ENCODE peak calls at places on chromosomes 5 and 9, in five cellular contexts. One of them, this sample, is unnamed.

GRCh38 chr5:50945139-50945538 is 278.7 kb downstream of the PARP8 start:
- DNase-seq in fibroblast of lung: no peak
- DNase-seq in PC-3: no peak
- DNase-seq in cardiac fibroblast: no peak
- DNase-seq in spleen: no peak
- DNase-seq in this sample: no peak

GRCh38 chr5:112276996-112277395 is 142.1 kb downstream of the EPB41L4A start:
- DNase-seq in fibroblast of lung: no peak
- DNase-seq in PC-3: no peak
- DNase-seq in cardiac fibroblast: no peak
- DNase-seq in spleen: no peak
- DNase-seq in this sample: no peak

GRCh38 chr5:132979367-132979935 is 16.0 kb upstream of the AFF4 start:
- DNase-seq in fibroblast of lung: peak; percentile 53
- DNase-seq in PC-3: peak; percentile 70
- DNase-seq in cardiac fibroblast: peak; percentile 55
- DNase-seq in spleen: no peak
- DNase-seq in this sample: no peak

GRCh38 chr5:77015938-77016569 is 14.2 kb upstream of the AGGF1 start:
- DNase-seq in fibroblast of lung: peak; percentile 63
- DNase-seq in PC-3: peak; percentile 62
- DNase-seq in cardiac fibroblast: peak; percentile 91
- DNase-seq in spleen: no peak
- DNase-seq in this sample: peak; percentile 4

GRCh38 chr5:59943721-59944120 is 50.2 kb upstream of the PDE4D start:
- DNase-seq in fibroblast of lung: no peak
- DNase-seq in PC-3: no peak
- DNase-seq in cardiac fibroblast: no peak
- DNase-seq in spleen: no peak
- DNase-seq in this sample: no peak

GRCh38 chr5:141788296-141788980 is 89.8 kb downstream of the PCDH1 start:
- DNase-seq in fibroblast of lung: no peak
- DNase-seq in PC-3: no peak
- DNase-seq in cardiac fibroblast: no peak
- DNase-seq in spleen: no peak
- DNase-seq in this sample: no peak

GRCh38 chr9:82987370-82987769 is 75.6 kb downstream of the RASEF start:
- DNase-seq in fibroblast of lung: no peak
- DNase-seq in PC-3: no peak
- DNase-seq in cardiac fibroblast: no peak
- DNase-seq in spleen: no peak
- DNase-seq in this sample: no peak

GRCh38 chr9:96025995-96026572 is 150.6 kb downstream of the ERCC6L2 start:
- DNase-seq in fibroblast of lung: no peak
- DNase-seq in PC-3: no peak
- DNase-seq in cardiac fibroblast: no peak
- DNase-seq in spleen: no peak
- DNase-seq in this sample: no peak

GRCh38 chr5:5330723-5331530 is 91.5 kb upstream of the ICE1 start:
- DNase-seq in fibroblast of lung: peak; percentile 44
- DNase-seq in PC-3: no peak
- DNase-seq in cardiac fibroblast: no peak
- DNase-seq in spleen: no peak
- DNase-seq in this sample: no peak

GRCh38 chr9:19768798-19769197 is 20.0 kb downstream of the SLC24A2 start:
- DNase-seq in fibroblast of lung: no peak
- DNase-seq in PC-3: no peak
- DNase-seq in cardiac fibroblast: no peak
- DNase-seq in spleen: no peak
- DNase-seq in this sample: no peak

GRCh38 chr9:7452378-7452777 is 347.2 kb downstream of the DMAC1 start:
- DNase-seq in fibroblast of lung: peak; percentile 50
- DNase-seq in PC-3: no peak
- DNase-seq in cardiac fibroblast: peak; percentile 44
- DNase-seq in spleen: no peak
- DNase-seq in this sample: no peak

GRCh38 chr9:32011049-32011448 is 373.4 kb upstream of the ACO1 start:
- DNase-seq in fibroblast of lung: no peak
- DNase-seq in PC-3: no peak
- DNase-seq in cardiac fibroblast: no peak
- DNase-seq in spleen: no peak
- DNase-seq in this sample: no peak

GRCh38 chr9:134486127-134486995 is 155.2 kb upstream of the COL5A1 start:
- DNase-seq in fibroblast of lung: no peak
- DNase-seq in PC-3: no peak
- DNase-seq in cardiac fibroblast: no peak
- DNase-seq in spleen: peak; percentile 55
- DNase-seq in this sample: no peak

GRCh38 chr9:23677446-23677845 is 148.6 kb downstream of the ELAVL2 start:
- DNase-seq in fibroblast of lung: no peak
- DNase-seq in PC-3: no peak
- DNase-seq in cardiac fibroblast: no peak
- DNase-seq in spleen: no peak
- DNase-seq in this sample: no peak

GRCh38 chr5:17069995-17070405 is 133.9 kb upstream of the MYO10 start:
- DNase-seq in fibroblast of lung: peak; percentile 52
- DNase-seq in PC-3: peak; percentile 97
- DNase-seq in cardiac fibroblast: no peak
- DNase-seq in spleen: peak; percentile 79
- DNase-seq in this sample: no peak

DNA sequence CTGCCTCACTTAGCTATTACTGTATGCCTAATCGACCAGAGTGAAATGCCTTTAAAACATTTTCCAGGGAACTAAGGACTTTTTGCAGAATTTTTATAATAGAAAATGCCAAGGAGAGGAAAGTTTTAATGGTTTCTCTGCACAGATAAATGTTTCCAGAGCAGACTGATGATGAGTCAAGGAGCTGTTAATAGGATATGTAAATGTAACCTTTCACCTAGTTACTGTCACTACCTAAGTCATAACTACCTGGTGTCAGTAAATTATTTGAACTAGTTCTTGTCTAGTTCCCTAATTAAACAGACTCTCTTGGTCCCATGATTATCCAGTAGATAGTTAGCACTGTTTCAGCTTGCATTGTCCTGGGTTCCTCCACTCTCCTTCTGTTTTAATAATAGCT is 7.7 kb downstream of the PAM start:
- DNase-seq in fibroblast of lung: peak; percentile 16
- DNase-seq in PC-3: peak; percentile 45
- DNase-seq in cardiac fibroblast: no peak
- DNase-seq in spleen: no peak
- DNase-seq in this sample: no peak
- H3K4me3 ChIP-seq in fibroblast of lung: no peak overlapping the region
- H3K4me3 ChIP-seq in PC-3: no peak overlapping the region
- H3K4me3 ChIP-seq in cardiac fibroblast: no peak overlapping the region
- H3K4me3 ChIP-seq in spleen: no peak overlapping the region
- H3K4me3 ChIP-seq in this sample: no peak overlapping the region

GRCh38 chr5:151520294-151520693 is 70.8 kb downstream of the FAT2 start:
- DNase-seq in fibroblast of lung: no peak
- DNase-seq in PC-3: peak; percentile 30
- DNase-seq in cardiac fibroblast: no peak
- DNase-seq in spleen: no peak
- DNase-seq in this sample: no peak
- TF ChIP-seq CTCF in fibroblast of lung: no peak
- TF ChIP-seq CTCF in PC-3: peak; percentile 36
- TF ChIP-seq CTCF in cardiac fibroblast: no peak
- TF ChIP-seq CTCF in spleen: no peak
- TF ChIP-seq CTCF in this sample: no peak

GRCh38 chr9:74499111-74499601 is 2.0 kb downstream of the RORB start:
- DNase-seq in fibroblast of lung: peak; percentile 27
- DNase-seq in PC-3: no peak
- DNase-seq in cardiac fibroblast: no peak
- DNase-seq in spleen: peak; percentile 69
- DNase-seq in this sample: no peak

GRCh38 chr9:74496819-74497749 is at the start of gene RORB:
- DNase-seq in fibroblast of lung: peak; percentile 80
- DNase-seq in PC-3: no peak
- DNase-seq in cardiac fibroblast: peak; percentile 12
- DNase-seq in spleen: peak; percentile 83
- DNase-seq in this sample: no peak

GRCh38 chr9:74499770-74500583 is 2.8 kb downstream of the RORB start:
- DNase-seq in fibroblast of lung: peak; percentile 15
- DNase-seq in PC-3: no peak
- DNase-seq in cardiac fibroblast: no peak
- DNase-seq in spleen: peak; percentile 66
- DNase-seq in this sample: no peak

GRCh38 chr9:74497750-74498615 is 848 bp downstream of the RORB start:
- DNase-seq in fibroblast of lung: peak; percentile 57
- DNase-seq in PC-3: no peak
- DNase-seq in cardiac fibroblast: peak; percentile 30
- DNase-seq in spleen: peak; percentile 77
- DNase-seq in this sample: no peak

DNA sequence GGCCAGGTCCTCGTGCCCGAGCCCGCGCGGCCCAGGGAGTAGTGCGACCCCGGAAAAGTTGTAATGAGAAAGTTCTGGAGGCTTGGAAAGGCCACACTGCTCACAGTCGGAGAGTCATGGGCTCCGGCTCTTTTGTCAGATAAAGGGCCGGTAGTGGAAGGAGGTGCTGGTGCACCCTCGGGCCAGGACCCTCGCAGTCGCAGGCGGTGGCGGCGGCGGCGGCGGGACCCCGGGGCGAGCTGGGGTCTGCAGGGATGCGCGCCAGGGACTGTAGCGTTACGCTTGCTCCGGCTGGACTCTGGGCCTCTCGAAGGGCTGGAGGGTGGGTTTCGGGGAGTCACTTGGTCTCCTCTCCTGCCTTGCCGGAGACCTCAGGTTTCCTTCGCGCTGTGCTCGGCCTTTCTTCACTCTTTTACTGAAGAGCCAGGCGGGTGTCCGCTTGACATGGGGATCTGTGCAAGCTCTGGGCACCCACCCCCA is 1.5 kb downstream of the RORB start:
- DNase-seq in fibroblast of lung: peak; percentile 19
- DNase-seq in PC-3: no peak
- DNase-seq in cardiac fibroblast: no peak
- DNase-seq in spleen: no peak
- DNase-seq in this sample: no peak
- H3K4me3 ChIP-seq in fibroblast of lung: no peak overlapping the region
- H3K4me3 ChIP-seq in PC-3: peak overlapping the region; percentile 64
- H3K4me3 ChIP-seq in cardiac fibroblast: peak overlapping the region; percentile 61
- H3K4me3 ChIP-seq in spleen: peak overlapping the region; percentile 59
- H3K4me3 ChIP-seq in this sample: peak overlapping the region; percentile 65

GRCh38 chr5:116573617-116574431 is 799 bp downstream of the SEMA6A start:
- DNase-seq in fibroblast of lung: peak; percentile 8
- DNase-seq in PC-3: no peak
- DNase-seq in cardiac fibroblast: peak; percentile 32
- DNase-seq in spleen: peak; percentile 76
- DNase-seq in this sample: no peak

GRCh38 chr5:116569999-116570398 is 4.6 kb downstream of the SEMA6A start:
- DNase-seq in fibroblast of lung: no peak
- DNase-seq in PC-3: no peak
- DNase-seq in cardiac fibroblast: no peak
- DNase-seq in spleen: no peak
- DNase-seq in this sample: no peak

GRCh38 chr5:116572375-116573278 is 2.0 kb downstream of the SEMA6A start:
- DNase-seq in fibroblast of lung: peak; percentile 6
- DNase-seq in PC-3: no peak
- DNase-seq in cardiac fibroblast: peak; percentile 9
- DNase-seq in spleen: peak; percentile 82
- DNase-seq in this sample: no peak

GRCh38 chr5:116573279-116573616 is 1.4 kb downstream of the SEMA6A start:
- DNase-seq in fibroblast of lung: peak; percentile 3
- DNase-seq in PC-3: no peak
- DNase-seq in cardiac fibroblast: no peak
- DNase-seq in spleen: peak; percentile 78
- DNase-seq in this sample: no peak

DNA sequence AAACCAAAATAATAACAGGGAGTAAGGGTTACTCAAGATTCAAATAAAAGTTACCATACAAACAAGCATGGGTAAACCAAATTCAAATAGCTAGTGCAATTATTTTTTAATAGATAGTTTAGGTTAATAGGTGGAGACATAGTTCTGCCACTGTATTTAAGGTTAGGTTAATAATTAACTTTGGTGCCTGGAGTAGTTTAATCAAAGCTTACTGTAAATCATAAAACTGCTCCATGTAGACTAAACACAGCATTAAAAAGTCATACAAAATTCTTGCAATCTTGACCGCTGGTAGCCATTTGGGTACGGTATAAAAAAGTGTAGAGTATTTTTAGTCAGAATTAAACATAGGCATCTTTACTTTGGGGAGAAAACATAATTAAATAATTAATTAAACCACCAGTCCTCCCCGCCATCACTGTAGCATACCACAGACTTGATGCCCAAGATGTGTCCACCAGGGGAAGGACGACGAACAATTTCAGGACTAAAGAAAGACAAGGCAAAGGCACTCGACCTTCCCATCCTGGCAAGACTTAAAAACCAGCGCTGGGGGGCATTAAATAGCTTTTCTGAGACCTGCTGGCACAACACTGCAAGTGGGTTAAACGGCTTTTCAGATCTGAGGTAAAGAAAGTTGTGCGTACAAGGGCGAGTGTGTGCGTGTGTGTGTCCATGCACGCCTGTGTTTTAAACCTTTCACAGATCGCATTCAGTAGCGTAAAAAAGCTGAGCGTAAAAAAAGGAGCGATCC is 2.9 kb downstream of the SEMA6A start:
- DNase-seq in fibroblast of lung: no peak
- DNase-seq in PC-3: no peak
- DNase-seq in cardiac fibroblast: no peak
- DNase-seq in spleen: no peak
- DNase-seq in this sample: no peak
- TF ChIP-seq CTCF in fibroblast of lung: no peak
- TF ChIP-seq CTCF in PC-3: no peak
- TF ChIP-seq CTCF in cardiac fibroblast: no peak
- TF ChIP-seq CTCF in spleen: no peak
- TF ChIP-seq CTCF in this sample: no peak

DNA sequence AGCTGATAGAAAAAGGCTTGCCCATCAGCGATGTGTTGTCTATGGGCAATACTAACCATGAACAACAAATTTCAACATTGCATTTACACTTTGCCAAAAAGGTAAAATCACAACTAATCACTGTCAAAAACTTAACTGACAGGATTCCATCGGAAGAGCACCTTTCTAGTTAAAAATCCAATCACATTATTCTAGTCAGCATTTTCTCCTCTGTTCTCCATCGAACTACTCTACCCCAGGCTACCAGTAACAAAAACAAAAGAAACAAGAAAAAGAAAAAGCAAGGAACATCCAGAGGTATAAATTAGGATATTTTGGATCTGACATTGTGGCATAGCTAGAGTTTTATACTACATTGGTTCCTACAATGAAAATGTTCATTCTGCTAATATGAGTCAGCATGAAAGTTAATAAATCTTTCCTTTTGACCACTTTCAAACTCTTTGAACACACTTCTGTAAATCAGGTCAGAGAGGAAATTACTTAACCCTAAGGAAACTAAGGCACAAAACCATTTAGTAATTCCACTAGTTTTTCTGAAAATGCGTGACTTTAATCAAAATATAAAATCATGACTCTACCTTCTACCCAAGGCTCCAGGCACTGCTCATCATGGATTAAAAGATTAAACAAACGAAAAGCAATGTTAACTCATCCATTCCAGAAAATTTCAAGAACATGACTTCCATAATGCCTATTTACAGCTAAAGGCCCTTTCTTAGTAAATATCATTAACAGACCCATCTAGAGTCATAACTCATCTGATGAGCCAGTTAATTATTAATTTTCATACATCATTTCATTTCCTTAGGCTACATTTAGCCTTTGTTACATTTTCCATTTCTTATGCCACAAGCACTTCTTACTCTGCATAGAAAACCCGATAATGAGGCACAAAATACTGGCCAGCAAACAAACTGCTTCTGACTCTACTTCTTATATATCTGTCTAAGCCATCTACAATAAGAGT is 10.2 kb downstream of the GLIS3 start:
- DNase-seq in fibroblast of lung: peak; percentile 58
- DNase-seq in PC-3: no peak
- DNase-seq in cardiac fibroblast: peak; percentile 14
- DNase-seq in spleen: no peak
- DNase-seq in this sample: no peak
- H3K4me3 ChIP-seq in fibroblast of lung: no peak overlapping the region
- H3K4me3 ChIP-seq in PC-3: no peak overlapping the region
- H3K4me3 ChIP-seq in cardiac fibroblast: no peak overlapping the region
- H3K4me3 ChIP-seq in spleen: no peak overlapping the region
- H3K4me3 ChIP-seq in this sample: no peak overlapping the region

This sample was measured in AG04449.